ENCODE peak calls at places on chromosome 5, in five cellular contexts. W is germinal center, Q is amygdala, Z is HL-60, C is lower leg skin. L is an unnamed sample.

GRCh38 chr5:102911973-102912372 is 156.9 kb downstream of the PAM start:
- DNase-seq in W (no peak), Q (no peak), Z (no peak), C (no peak), L (no peak)

GRCh38 chr5:151678146-151678545 is 8.6 kb downstream of the SPARC start:
- DNase-seq in W (no peak), Q (no peak), Z (no peak), C (no peak), L (no peak)

GRCh38 chr5:78888580-78889187 is 96.4 kb downstream of the ARSB start:
- DNase-seq in W (no peak), Q (no peak), Z (no peak), C (no peak), L (no peak)

GRCh38 chr5:178387061-178387855 is 154.7 kb upstream of the PHYKPL start:
- DNase-seq in W (no peak), Q (no peak), Z (no peak), C (no peak), L (peak; percentile 42)

GRCh38 chr5:76691470-76692273 is 24.3 kb upstream of the F2R start:
- DNase-seq in W (no peak), Q (no peak), Z (no peak), C (no peak), L (no peak)

GRCh38 chr5:178469011-178469974 is 120.9 kb downstream of the COL23A1 start:
- DNase-seq in W (no peak), Q (no peak), Z (no peak), C (no peak), L (no peak)

GRCh38 chr5:133708451-133708850 is 96.1 kb upstream of the FSTL4 start:
- DNase-seq in W (no peak), Q (no peak), Z (no peak), C (no peak), L (no peak)

GRCh38 chr5:68149189-68149588 is 66.4 kb upstream of the PIK3R1 start:
- DNase-seq in W (no peak), Q (no peak), Z (no peak), C (no peak), L (no peak)

GRCh38 chr5:139383275-139383992 is at the start of gene SLC23A1:
- DNase-seq in W (no peak), Q (no peak), Z (no peak), C (no peak), L (peak; percentile 58)

GRCh38 chr5:170151105-170151831 is 45.6 kb downstream of the FOXI1 start:
- DNase-seq in W (no peak), Q (no peak), Z (no peak), C (no peak), L (peak; percentile 85)

GRCh38 chr5:17379188-17379951 is 118.7 kb upstream of the TAF11L2 start:
- DNase-seq in W (no peak), Q (no peak), Z (no peak), C (no peak), L (no peak)

GRCh38 chr5:180825768-180826525 is 23.3 kb upstream of the MGAT1 start:
- DNase-seq in W (no peak), Q (no peak), Z (no peak), C (peak; percentile 92), L (no peak)

GRCh38 chr5:93126634-93127033 is 454.4 kb downstream of the NR2F1-AS1 start:
- DNase-seq in W (no peak), Q (no peak), Z (no peak), C (no peak), L (no peak)

GRCh38 chr5:123036391-123037103 is at the start of gene PPIC:
- DNase-seq in W (peak; percentile 30), Q (peak; percentile 30), Z (no peak), C (peak; percentile 73), L (peak; percentile 96)

GRCh38 chr5:137078171-137078665 is 420.9 kb downstream of the SPOCK1 start:
- DNase-seq in W (no peak), Q (no peak), Z (no peak), C (no peak), L (no peak)

GRCh38 chr5:9951861-9952260 is 297.8 kb downstream of the ATPSCKMT start:
- DNase-seq in W (no peak), Q (no peak), Z (no peak), C (no peak), L (no peak)

GRCh38 chr5:38347040-38347763 is 88.8 kb downstream of the EGFLAM start:
- DNase-seq in W (no peak), Q (no peak), Z (no peak), C (no peak), L (no peak)

GRCh38 chr5:152405145-152405544 is at the start of gene NMUR2:
- DNase-seq in W (no peak), Q (no peak), Z (no peak), C (no peak), L (no peak)

GRCh38 chr5:142551242-142552067 is 134.4 kb downstream of the FGF1 start:
- DNase-seq in W (no peak), Q (no peak), Z (no peak), C (no peak), L (no peak)

GRCh38 chr5:120432861-120433260 is 31.2 kb upstream of the PRR16 start:
- DNase-seq in W (no peak), Q (no peak), Z (no peak), C (no peak), L (no peak)

GRCh38 chr5:5295361-5295760 is 127.1 kb upstream of the ICE1 start:
- DNase-seq in W (no peak), Q (no peak), Z (no peak), C (no peak), L (no peak)

GRCh38 chr5:83654427-83654994 is 66.1 kb downstream of the HAPLN1 start:
- DNase-seq in W (no peak), Q (no peak), Z (no peak), C (no peak), L (no peak)

GRCh38 chr5:151480384-151480783 is 33.0 kb downstream of the SLC36A1 start:
- DNase-seq in W (no peak), Q (no peak), Z (no peak), C (no peak), L (no peak)

GRCh38 chr5:9388941-9389674 is 156.8 kb downstream of the SEMA5A start:
- DNase-seq in W (no peak), Q (no peak), Z (no peak), C (no peak), L (no peak)

GRCh38 chr5:67809589-67809988 is 406.0 kb upstream of the PIK3R1 start:
- DNase-seq in W (no peak), Q (no peak), Z (no peak), C (no peak), L (no peak)

GRCh38 chr5:172145870-172146747 is 41.9 kb downstream of the STK10 start:
- DNase-seq in W (no peak), Q (no peak), Z (no peak), C (no peak), L (no peak)

GRCh38 chr5:666816-667498 is 26.2 kb downstream of the TPPP start:
- DNase-seq in W (no peak), Q (no peak), Z (no peak), C (no peak), L (no peak)